ENCODE peak calls at places on chromosomes 12 and 14, in six cellular contexts. V is GM12864; W is central memory CD8-positive, alpha-beta T cell; I is CD4-positive, alpha-beta T cell; Q is GM20000; E is MV-4-11. R is an unnamed sample.
A peak's percentile ranks its signal among the peaks of the same experiment; 100 is the strongest.

GRCh38 chr14:73245401-73246325 is 8.4 kb downstream of the PAPLN start:
- DNase-seq in E (peak; percentile 45), Q (peak; percentile 82), V (no peak), I (peak; percentile 35), W (peak; percentile 20), R (peak; percentile 7)

GRCh38 chr12:58804749-58805148 is 115.6 kb downstream of the LRIG3 start:
- DNase-seq in Q (peak; percentile 7), V (no peak), E (no peak), I (no peak), W (no peak), R (peak; percentile 49)

GRCh38 chr14:37384870-37385596 is 187.3 kb downstream of the MIPOL1 start:
- DNase-seq in W (no peak), V (no peak), E (no peak), I (no peak), Q (no peak), R (peak; percentile 10)

GRCh38 chr12:12172106-12172511 is 94.7 kb downstream of the LRP6 start:
- DNase-seq in V (peak; percentile 18), Q (peak; percentile 14), E (peak; percentile 81), W (no peak), I (no peak), R (peak; percentile 81)

GRCh38 chr12:75564398-75564797 is 53.0 kb upstream of the KRR1 start:
- DNase-seq in W (no peak), I (no peak), V (no peak), E (no peak), Q (no peak), R (no peak)

GRCh38 chr14:88562831-88563686 is at the start of gene ZC3H14:
- DNase-seq in W (peak; percentile 80), Q (peak; percentile 98), I (peak; percentile 85), V (peak; percentile 56), E (peak; percentile 77), R (peak; percentile 87)

GRCh38 chr12:321606-322326 is 59.1 kb upstream of the SLC6A13 start:
- DNase-seq in W (no peak), I (no peak), V (no peak), E (no peak), Q (no peak), R (peak; percentile 34)

GRCh38 chr14:55926007-55926406 is 192.2 kb upstream of the PELI2 start:
- DNase-seq in Q (no peak), V (no peak), E (no peak), I (no peak), W (no peak), R (no peak)

GRCh38 chr12:47111392-47111778 is 31.6 kb upstream of the AMIGO2 start:
- DNase-seq in V (no peak), Q (no peak), E (peak; percentile 77), I (no peak), W (no peak), R (no peak)

GRCh38 chr12:38775457-38775856 is 129.9 kb downstream of the CPNE8 start:
- DNase-seq in W (no peak), V (peak; percentile 31), E (no peak), I (no peak), Q (peak; percentile 46), R (no peak)

GRCh38 chr14:61179061-61179675 is 102.0 kb downstream of the TMEM30B start:
- DNase-seq in V (no peak), E (no peak), I (no peak), W (no peak), Q (no peak), R (no peak)

GRCh38 chr14:103057372-103058208 is at the start of gene CDC42BPB:
- DNase-seq in V (no peak), I (peak; percentile 50), Q (peak; percentile 95), W (no peak), E (peak; percentile 51), R (peak; percentile 84)

GRCh38 chr12:4566474-4566873 is 4.5 kb downstream of the DYRK4 start:
- DNase-seq in Q (no peak), E (peak; percentile 70), I (no peak), W (no peak), V (no peak), R (no peak)

GRCh38 chr14:103243764-103244737 is 90.0 kb upstream of the EIF5 start:
- DNase-seq in Q (no peak), W (no peak), E (no peak), I (no peak), V (no peak), R (no peak)

GRCh38 chr12:104365921-104366410 is 62.4 kb downstream of the EID3 start:
- DNase-seq in W (no peak), V (no peak), E (no peak), I (no peak), Q (no peak), R (no peak)

GRCh38 chr14:33282811-33283210 is 344.1 kb downstream of the NPAS3 start:
- DNase-seq in V (no peak), E (no peak), W (no peak), I (no peak), Q (no peak), R (no peak)

GRCh38 chr14:51368721-51369163 is 128.7 kb downstream of the TMX1 start:
- DNase-seq in E (no peak), V (no peak), Q (no peak), I (no peak), W (no peak), R (no peak)

GRCh38 chr14:53146739-53147138 is 6.4 kb downstream of the DDHD1 start:
- DNase-seq in Q (no peak), E (no peak), V (no peak), I (no peak), W (no peak), R (no peak)

GRCh38 chr12:52139579-52140062 is 52.2 kb downstream of the KRT80 start:
- DNase-seq in Q (no peak), W (no peak), I (peak; percentile 25), E (no peak), V (no peak), R (peak; percentile 21)

GRCh38 chr12:9148926-9149325 is 33.2 kb upstream of the A2M start:
- DNase-seq in Q (no peak), I (no peak), E (no peak), W (no peak), V (no peak), R (no peak)

GRCh38 chr14:54440870-54441868 is at the start of gene CNIH1:
- DNase-seq in Q (peak; percentile 98), E (peak; percentile 81), W (peak; percentile 91), V (peak; percentile 64), I (peak; percentile 89), R (peak; percentile 90)

GRCh38 chr12:113137861-113138783 is 2.6 kb upstream of the RASAL1 start:
- DNase-seq in V (no peak), I (no peak), E (no peak), Q (no peak), W (no peak), R (no peak)